ENCODE peak calls at places on chromosomes 16 and 17, in five cellular contexts. One of them, this sample, is unnamed.

GRCh38 chr17:81694810-81695209 is 8.4 kb upstream of the MRPL12 start:
- DNase-seq in SK-N-DZ: no peak
- DNase-seq in breast epithelium: no peak
- DNase-seq in hepatic stellate cell: no peak
- DNase-seq in astrocyte of the spinal cord: no peak
- DNase-seq in this sample: no peak

GRCh38 chr17:73480740-73481139 is 163.5 kb downstream of the SDK2 start:
- DNase-seq in SK-N-DZ: no peak
- DNase-seq in breast epithelium: no peak
- DNase-seq in astrocyte of the spinal cord: no peak
- DNase-seq in hepatic stellate cell: no peak
- DNase-seq in this sample: no peak

GRCh38 chr16:57025941-57026777 is 36.8 kb downstream of the NLRC5 start:
- DNase-seq in breast epithelium: no peak
- DNase-seq in astrocyte of the spinal cord: no peak
- DNase-seq in SK-N-DZ: no peak
- DNase-seq in hepatic stellate cell: no peak
- DNase-seq in this sample: no peak

GRCh38 chr16:71250461-71251232 is 20.1 kb upstream of the HYDIN start:
- DNase-seq in SK-N-DZ: no peak
- DNase-seq in breast epithelium: peak
- DNase-seq in astrocyte of the spinal cord: no peak
- DNase-seq in hepatic stellate cell: no peak
- DNase-seq in this sample: no peak

GRCh38 chr16:3092501-3092991 is 6.5 kb downstream of the ZSCAN10 start:
- DNase-seq in breast epithelium: no peak
- DNase-seq in hepatic stellate cell: no peak
- DNase-seq in SK-N-DZ: no peak
- DNase-seq in astrocyte of the spinal cord: no peak
- DNase-seq in this sample: no peak

GRCh38 chr17:5237541-5238016 is 2.9 kb upstream of the SCIMP start:
- DNase-seq in astrocyte of the spinal cord: peak
- DNase-seq in hepatic stellate cell: peak
- DNase-seq in breast epithelium: no peak
- DNase-seq in SK-N-DZ: peak
- DNase-seq in this sample: peak

GRCh38 chr16:4465977-4466779 is 8.2 kb downstream of the NMRAL1 start:
- DNase-seq in SK-N-DZ: no peak
- DNase-seq in astrocyte of the spinal cord: no peak
- DNase-seq in hepatic stellate cell: peak
- DNase-seq in breast epithelium: no peak
- DNase-seq in this sample: peak

GRCh38 chr17:81716674-81716996 is 4.6 kb downstream of the SLC25A10 start:
- DNase-seq in SK-N-DZ: no peak
- DNase-seq in astrocyte of the spinal cord: no peak
- DNase-seq in breast epithelium: no peak
- DNase-seq in hepatic stellate cell: no peak
- DNase-seq in this sample: no peak

GRCh38 chr17:48575673-48576478 is 2.3 kb downstream of the HOXB4 start:
- DNase-seq in hepatic stellate cell: no peak
- DNase-seq in astrocyte of the spinal cord: peak
- DNase-seq in breast epithelium: no peak
- DNase-seq in SK-N-DZ: no peak
- DNase-seq in this sample: no peak